ENCODE peak calls at places on chromosome 1, in four cellular contexts. M is cardiac muscle cell, Z is upper lobe of right lung, T is tibial nerve. N is an unnamed sample.

GRCh38 chr1:248847956-248848561 is 10.0 kb downstream of the ZNF672 start:
- DNase-seq in M (no peak), Z (peak), T (no peak), N (no peak)

GRCh38 chr1:89589515-89589914 is 43.4 kb upstream of the LRRC8C start:
- DNase-seq in T (no peak), M (no peak), Z (no peak), N (no peak)

GRCh38 chr1:40919475-40920011 is 57.4 kb upstream of the CITED4 start:
- DNase-seq in Z (no peak), T (no peak), M (no peak), N (no peak)

GRCh38 chr1:2273401-2274090 is 45.4 kb downstream of the SKI start:
- DNase-seq in T (no peak), Z (no peak), M (no peak), N (no peak)

GRCh38 chr1:115706774-115707425 is 61.6 kb downstream of the CASQ2 start:
- DNase-seq in M (peak), T (no peak), Z (no peak), N (peak)

GRCh38 chr1:115408489-115409002 is 70.5 kb upstream of the NGF start:
- DNase-seq in Z (no peak), M (no peak), T (no peak), N (no peak)

GRCh38 chr1:181173761-181174371 is 85.4 kb downstream of the IER5 start:
- DNase-seq in T (no peak), Z (no peak), M (no peak), N (no peak)

GRCh38 chr1:153534933-153535663 is 693 bp downstream of the S100A6 start:
- DNase-seq in T (peak), M (no peak), Z (peak), N (no peak)

GRCh38 chr1:171280596-171280995 is 32.3 kb downstream of the FMO1 start:
- DNase-seq in T (no peak), M (no peak), Z (no peak), N (no peak)

GRCh38 chr1:202306535-202307345 is 35.0 kb downstream of the UBE2T start:
- DNase-seq in M (no peak), Z (no peak), T (no peak), N (no peak)

GRCh38 chr1:27394925-27395324 is 2.5 kb downstream of the GPR3 start:
- DNase-seq in T (no peak), Z (no peak), M (no peak), N (no peak)

GRCh38 chr1:231192620-231193163 is 30.8 kb downstream of the TRIM67 start:
- DNase-seq in Z (peak), M (no peak), T (no peak), N (no peak)

GRCh38 chr1:111404588-111404987 is 22.9 kb downstream of the OVGP1 start:
- DNase-seq in T (no peak), M (no peak), Z (no peak), N (no peak)

GRCh38 chr1:117051224-117052064 is 8.7 kb upstream of the TTF2 start:
- DNase-seq in M (no peak), T (no peak), Z (no peak), N (no peak)

GRCh38 chr1:4627353-4627752 is 27.1 kb upstream of the AJAP1 start:
- DNase-seq in T (no peak), M (no peak), Z (peak), N (no peak)

GRCh38 chr1:53954128-53954527 is 8.0 kb downstream of the LRRC42 start:
- DNase-seq in Z (no peak), M (no peak), T (no peak), N (no peak)

GRCh38 chr1:941027-941587 is 17.4 kb downstream of the SAMD11 start:
- DNase-seq in Z (no peak), T (no peak), M (no peak), N (no peak)

GRCh38 chr1:148374101-148374500 is 109.0 kb downstream of the PPIAL4G start:
- DNase-seq in T (no peak), Z (no peak), M (no peak), N (no peak)

GRCh38 chr1:201916649-201917249 is 28.1 kb downstream of the SHISA4 start:
- DNase-seq in T (peak), Z (no peak), M (peak), N (peak)

GRCh38 chr1:199778324-199778955 is 249.1 kb upstream of the NR5A2 start:
- DNase-seq in M (no peak), Z (no peak), T (no peak), N (peak)

GRCh38 chr1:223609961-223610360 is 55.5 kb downstream of the CAPN8 start:
- DNase-seq in M (no peak), Z (no peak), T (no peak), N (no peak)

GRCh38 chr1:98035587-98035986 is 114.8 kb upstream of the DPYD start:
- DNase-seq in Z (no peak), T (no peak), M (no peak), N (no peak)

GRCh38 chr1:214445846-214446614 is 105.4 kb downstream of the PTPN14 start:
- DNase-seq in Z (no peak), T (no peak), M (no peak), N (peak)

GRCh38 chr1:73887412-73887811 is 310.6 kb downstream of the LRRIQ3 start:
- DNase-seq in M (no peak), Z (no peak), T (no peak), N (no peak)

GRCh38 chr1:180534199-180534598 is 24.6 kb upstream of the OVAAL start:
- DNase-seq in M (no peak), Z (no peak), T (no peak), N (no peak)

GRCh38 chr1:48202030-48202752 is 20.3 kb upstream of the SLC5A9 start:
- DNase-seq in M (peak), T (peak), Z (no peak), N (peak)

GRCh38 chr1:18100493-18101063 is 7.0 kb upstream of the IGSF21 start:
- DNase-seq in M (peak), T (peak), Z (no peak), N (peak)

GRCh38 chr1:234573711-234574299 is 36.2 kb downstream of the IRF2BP2 start:
- DNase-seq in T (no peak), Z (no peak), M (peak), N (no peak)

GRCh38 chr1:153540394-153541361 is at the start of gene S100A5:
- DNase-seq in M (no peak), T (no peak), Z (peak), N (no peak)

GRCh38 chr1:18110968-18111367 is 3.4 kb downstream of the IGSF21 start:
- DNase-seq in M (no peak), T (no peak), Z (no peak), N (no peak)

GRCh38 chr1:66182551-66183178 is 351.3 kb upstream of the SGIP1 start:
- DNase-seq in T (no peak), Z (no peak), M (no peak), N (no peak)

GRCh38 chr1:232538943-232539302 is 91.0 kb downstream of the SIPA1L2 start:
- DNase-seq in Z (no peak), M (no peak), T (no peak), N (no peak)

GRCh38 chr1:232542633-232543032 is 87.3 kb downstream of the SIPA1L2 start:
- DNase-seq in Z (no peak), M (no peak), T (no peak), N (no peak)

GRCh38 chr1:232543194-232543593 is 86.7 kb downstream of the SIPA1L2 start:
- DNase-seq in Z (no peak), T (no peak), M (no peak), N (no peak)

GRCh38 chr1:232534552-232535517 is 95.1 kb downstream of the SIPA1L2 start:
- DNase-seq in M (no peak), T (no peak), Z (no peak), N (no peak)

DNA sequence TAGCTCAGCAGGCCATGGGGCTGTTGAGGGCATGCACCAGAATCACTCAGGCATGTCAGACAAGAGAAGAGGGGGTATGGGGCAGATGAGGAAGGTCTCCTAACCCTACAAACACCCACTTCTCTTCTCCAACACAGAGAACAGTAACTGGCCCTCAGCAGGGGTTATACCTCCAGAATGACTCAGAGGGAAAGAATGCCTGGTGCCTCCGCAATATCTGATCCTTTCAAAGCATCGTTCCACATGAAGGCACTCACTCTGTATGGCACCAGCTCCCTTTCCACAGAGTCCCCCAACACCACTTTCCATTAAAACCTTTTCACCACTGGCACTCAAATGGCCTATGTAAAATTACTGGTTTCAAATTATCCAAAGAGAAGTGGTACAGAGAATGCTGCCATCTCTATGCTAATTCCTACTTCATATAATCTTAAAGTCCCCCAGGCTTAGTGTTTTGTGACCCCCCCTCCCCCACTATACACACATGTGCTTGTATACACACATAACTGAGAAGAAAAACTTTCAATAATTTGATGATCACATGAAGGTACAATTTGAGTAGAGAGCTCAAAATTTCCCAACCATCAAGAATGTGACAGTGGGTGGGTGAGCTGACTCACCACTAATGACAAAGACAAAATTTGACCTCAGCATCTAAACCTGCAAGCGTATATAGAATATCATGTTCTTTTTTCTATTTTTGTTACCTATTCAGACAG is 91.5 kb downstream of the SIPA1L2 start:
- DNase-seq in M (peak), Z (no peak), T (no peak), N (peak)
- H3K27ac ChIP-seq in M (no peak), Z (no peak), T (no peak), N (peak)

GRCh38 chr1:156936721-156937220 is 16.3 kb downstream of the LRRC71 start:
- DNase-seq in T (no peak), Z (no peak), M (no peak), N (no peak)
- H3K27ac ChIP-seq in T (no peak), Z (no peak), M (no peak), N (no peak)

DNA sequence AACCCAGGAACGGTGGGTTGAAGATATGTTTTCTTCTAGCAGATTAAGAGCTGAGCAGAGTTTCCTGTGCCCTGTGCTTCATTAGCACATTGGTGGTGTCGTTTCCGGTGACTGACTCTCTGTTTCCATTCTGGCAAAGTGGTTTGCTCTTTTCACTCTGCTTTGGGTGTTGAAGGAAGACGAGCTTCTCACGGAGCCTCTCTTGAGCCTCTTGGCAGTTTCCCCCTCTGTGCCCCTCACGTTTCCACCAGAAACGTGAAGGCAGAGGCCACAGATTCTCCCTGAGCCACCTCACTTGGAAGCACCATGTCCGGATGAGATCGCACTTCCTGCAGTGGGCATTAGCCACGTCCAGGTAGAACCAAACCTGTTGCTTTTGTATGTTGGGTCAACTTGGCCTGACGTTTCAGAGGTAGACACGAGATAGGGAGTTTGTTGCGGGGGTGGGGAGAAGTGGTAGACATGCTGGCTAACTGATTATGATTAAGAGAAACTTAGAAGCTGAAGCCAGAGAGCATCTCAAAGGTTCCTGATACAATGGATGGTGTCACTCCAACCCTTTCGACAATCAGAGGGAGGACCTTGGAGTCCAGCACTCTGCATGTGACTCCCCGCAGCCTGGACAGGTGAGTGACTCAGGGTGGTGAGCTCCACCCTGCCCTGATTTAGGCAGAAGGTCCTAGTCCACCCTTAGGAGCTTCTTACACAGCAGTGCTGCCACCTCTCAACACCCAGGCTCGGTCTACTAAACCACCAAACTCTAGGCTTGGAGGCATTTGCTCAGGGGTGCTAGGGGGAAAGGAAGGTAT is at the start of gene LAX1:
- DNase-seq in M (no peak), Z (peak), T (no peak), N (no peak)
- H3K27ac ChIP-seq in M (no peak), Z (peak), T (no peak), N (no peak)

GRCh38 chr1:37808369-37809319 is 636 bp upstream of the YRDC start:
- DNase-seq in Z (peak), T (no peak), M (peak), N (peak)

GRCh38 chr1:37811027-37811655 is 3.1 kb upstream of the YRDC start:
- DNase-seq in M (peak), T (peak), Z (peak), N (peak)

GRCh38 chr1:37807220-37807554 is 403 bp upstream of the C1orf122 start:
- DNase-seq in Z (no peak), T (no peak), M (no peak), N (peak)

GRCh38 chr1:37807555-37808368 is at the start of the genes C1orf122 and YRDC:
- DNase-seq in T (peak), M (peak), Z (peak), N (peak)

DNA sequence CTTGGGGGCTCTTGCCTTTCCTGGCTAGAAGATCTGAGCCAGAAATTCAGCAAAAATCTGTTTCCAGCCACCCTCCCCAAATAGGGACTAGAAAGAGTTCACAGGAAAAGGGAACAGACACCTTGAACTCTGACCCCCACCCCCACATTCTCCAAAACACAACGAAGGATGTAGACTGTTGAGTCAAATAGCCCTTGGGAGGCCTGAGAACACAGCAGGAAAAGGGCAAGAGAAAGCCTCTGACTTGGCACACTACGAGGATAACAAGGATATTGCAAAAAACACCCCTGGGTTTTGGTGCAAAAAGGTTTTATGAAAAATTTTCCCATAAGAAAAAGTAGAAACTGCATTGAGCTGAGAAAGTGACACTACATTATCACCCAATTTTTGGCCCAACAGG is 1.9 kb upstream of the YRDC start:
- DNase-seq in M (no peak), T (no peak), Z (no peak), N (no peak)
- H3K27ac ChIP-seq in M (no peak), T (no peak), Z (no peak), N (no peak)

GRCh38 chr1:24414884-24415333 is 693 bp upstream of the NIPAL3 start:
- DNase-seq in T (no peak), Z (no peak), M (no peak), N (no peak)

GRCh38 chr1:24416666-24417391 is 1.2 kb downstream of the NIPAL3 start:
- DNase-seq in T (no peak), Z (no peak), M (no peak), N (peak)

GRCh38 chr1:24413350-24414163 is at the start of gene STPG1:
- DNase-seq in M (peak), Z (peak), T (peak), N (peak)

GRCh38 chr1:24415910-24416665 is 486 bp downstream of the NIPAL3 start:
- DNase-seq in T (no peak), M (peak), Z (no peak), N (peak)

DNA sequence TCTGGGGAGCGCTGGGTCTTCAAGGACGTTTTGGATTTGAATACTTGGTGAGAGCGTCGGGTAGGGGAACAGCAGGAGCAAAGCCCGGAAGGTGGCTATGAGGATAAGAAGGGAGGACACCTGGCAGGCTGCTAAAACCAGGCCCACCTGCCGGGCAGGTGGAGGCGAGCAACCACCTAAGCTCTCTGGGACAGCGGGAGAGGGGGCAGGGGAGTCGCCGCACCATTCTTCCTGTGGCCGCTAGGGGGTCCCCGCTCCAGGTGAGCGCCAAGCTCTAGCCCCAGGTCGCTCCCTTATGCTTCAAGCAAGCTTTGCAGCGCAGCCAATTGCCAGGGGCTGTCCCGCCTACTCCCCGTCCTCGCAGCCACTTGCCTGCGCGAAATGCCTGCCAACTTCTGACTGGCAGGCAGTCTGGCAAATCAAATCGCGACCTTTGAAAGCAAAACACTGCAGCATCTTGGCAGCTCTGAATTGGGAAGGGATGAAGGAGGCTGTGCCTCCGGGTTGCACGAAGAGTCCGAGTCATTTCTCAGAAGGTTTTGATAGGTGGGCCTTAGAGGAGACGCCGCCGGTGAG is at the start of gene NIPAL3:
- DNase-seq in M (peak), Z (peak), T (peak), N (peak)
- H3K27ac ChIP-seq in M (no peak), Z (peak), T (no peak), N (peak)

DNA sequence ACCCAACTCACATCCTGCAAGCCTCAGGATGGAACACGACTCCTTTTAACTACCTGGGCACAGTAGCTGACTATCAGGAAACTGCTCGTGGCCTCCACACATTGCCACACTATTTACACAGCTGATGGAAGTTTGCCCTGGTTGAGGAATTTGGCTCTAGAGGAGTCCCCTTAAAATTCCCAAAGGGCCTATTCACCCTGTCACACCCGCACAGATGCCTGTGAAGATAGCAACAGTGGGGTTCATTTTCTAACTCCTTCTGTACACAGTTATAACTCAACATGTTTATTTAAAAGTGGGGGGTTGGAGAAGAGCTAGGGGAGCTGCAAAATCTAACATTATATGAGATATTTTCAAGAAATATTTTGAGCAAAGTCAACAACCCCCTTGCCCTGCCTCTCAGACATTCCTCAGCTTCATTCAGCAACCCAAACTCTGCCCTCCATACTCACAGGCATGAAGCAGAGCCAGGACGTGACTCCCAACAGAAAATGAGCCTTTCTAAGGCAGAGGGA is 35.8 kb upstream of the CCN1 start:
- DNase-seq in M (peak), Z (no peak), T (no peak), N (no peak)
- H3K27ac ChIP-seq in M (peak), Z (peak), T (no peak), N (no peak)

DNA sequence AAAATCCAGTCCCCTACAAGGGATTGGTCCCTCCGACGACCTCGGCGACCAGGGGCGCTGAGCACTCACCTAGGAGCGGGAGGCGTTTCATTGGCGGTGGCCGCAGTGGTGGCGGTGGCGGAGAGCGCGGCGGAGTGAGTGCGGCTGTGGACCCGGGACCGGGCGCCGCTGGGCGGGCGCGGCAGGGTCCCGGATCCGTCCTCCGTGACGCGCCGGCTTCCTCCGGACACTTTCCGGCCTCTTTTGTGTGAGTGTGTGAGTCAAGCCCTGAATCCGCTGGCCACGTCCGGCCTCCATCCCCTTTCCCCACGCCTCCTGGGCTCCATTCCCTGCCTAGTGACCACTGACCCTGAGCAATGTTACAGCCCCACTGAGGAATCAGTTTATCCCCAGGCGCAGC is at the start of gene ADGRL4:
- DNase-seq in M (peak), Z (peak), T (no peak), N (peak)
- H3K27ac ChIP-seq in M (no peak), Z (peak), T (peak), N (no peak)

GRCh38 chr1:208218237-208219097 is 25.7 kb downstream of the PLXNA2 start:
- DNase-seq in T (no peak), Z (no peak), M (peak), N (no peak)
- H3K27ac ChIP-seq in T (no peak), Z (peak), M (peak), N (no peak)

GRCh38 chr1:225880210-225880584 is 2.0 kb downstream of the TMEM63A start:
- DNase-seq in M (no peak), Z (no peak), T (no peak), N (no peak)
- H3K27ac ChIP-seq in M (no peak), Z (peak), T (no peak), N (peak)

GRCh38 chr1:99764909-99765308 is 1.5 kb downstream of the FRRS1 start:
- DNase-seq in T (no peak), M (no peak), Z (no peak), N (no peak)
- H3K27ac ChIP-seq in T (no peak), M (no peak), Z (no peak), N (peak)